ENCODE peak calls at places on chromosomes 7 and 10, in four cellular contexts. G, O, J and T are unnamed samples.

GRCh38 chr10:103114876-103115275 is 78.2 kb downstream of the NT5C2 start:
- DNase-seq in J (no peak), O (no peak), G (no peak), T (no peak)

GRCh38 chr7:44765579-44766415 is 17.1 kb downstream of the ZMIZ2 start:
- DNase-seq in J (no peak), O (no peak), G (no peak), T (no peak)

GRCh38 chr7:103805376-103805775 is 184.1 kb downstream of the RELN start:
- DNase-seq in G (no peak), J (no peak), O (no peak), T (no peak)

GRCh38 chr7:132251327-132251659 is 325.0 kb downstream of the PLXNA4 start:
- DNase-seq in O (peak; percentile 62), G (peak; percentile 38), J (peak; percentile 78), T (no peak)

GRCh38 chr7:158400601-158401225 is 186.9 kb downstream of the PTPRN2 start:
- DNase-seq in G (no peak), J (no peak), O (no peak), T (no peak)

GRCh38 chr7:110766874-110767273 is 324.1 kb upstream of the LRRN3 start:
- DNase-seq in G (no peak), O (no peak), J (no peak), T (no peak)

GRCh38 chr7:97015787-97016391 is 8.7 kb downstream of the DLX5 start:
- DNase-seq in O (no peak), G (no peak), J (no peak), T (no peak)

GRCh38 chr10:95408148-95408930 is 117.5 kb upstream of the PDLIM1 start:
- DNase-seq in J (peak; percentile 66), G (no peak), O (no peak), T (no peak)

GRCh38 chr7:81501220-81501619 is 268.6 kb downstream of the HGF start:
- DNase-seq in O (no peak), J (no peak), G (no peak), T (no peak)

GRCh38 chr7:156167987-156168386 is 355.7 kb upstream of the SHH start:
- DNase-seq in J (no peak), O (no peak), G (no peak), T (no peak)

GRCh38 chr7:135300913-135301765 is 67.5 kb downstream of the STRA8 start:
- DNase-seq in O (no peak), J (no peak), G (no peak), T (peak; percentile 64)

GRCh38 chr10:30058111-30058510 is 1.3 kb downstream of the JCAD start:
- DNase-seq in J (no peak), O (no peak), G (no peak), T (no peak)

GRCh38 chr7:101728888-101729883 is 88.2 kb upstream of the CUX1 start:
- DNase-seq in J (no peak), G (no peak), O (peak; percentile 30), T (no peak)

GRCh38 chr7:95204618-95205017 is 119.7 kb downstream of the PON1 start:
- DNase-seq in J (no peak), G (no peak), O (no peak), T (no peak)

DNA sequence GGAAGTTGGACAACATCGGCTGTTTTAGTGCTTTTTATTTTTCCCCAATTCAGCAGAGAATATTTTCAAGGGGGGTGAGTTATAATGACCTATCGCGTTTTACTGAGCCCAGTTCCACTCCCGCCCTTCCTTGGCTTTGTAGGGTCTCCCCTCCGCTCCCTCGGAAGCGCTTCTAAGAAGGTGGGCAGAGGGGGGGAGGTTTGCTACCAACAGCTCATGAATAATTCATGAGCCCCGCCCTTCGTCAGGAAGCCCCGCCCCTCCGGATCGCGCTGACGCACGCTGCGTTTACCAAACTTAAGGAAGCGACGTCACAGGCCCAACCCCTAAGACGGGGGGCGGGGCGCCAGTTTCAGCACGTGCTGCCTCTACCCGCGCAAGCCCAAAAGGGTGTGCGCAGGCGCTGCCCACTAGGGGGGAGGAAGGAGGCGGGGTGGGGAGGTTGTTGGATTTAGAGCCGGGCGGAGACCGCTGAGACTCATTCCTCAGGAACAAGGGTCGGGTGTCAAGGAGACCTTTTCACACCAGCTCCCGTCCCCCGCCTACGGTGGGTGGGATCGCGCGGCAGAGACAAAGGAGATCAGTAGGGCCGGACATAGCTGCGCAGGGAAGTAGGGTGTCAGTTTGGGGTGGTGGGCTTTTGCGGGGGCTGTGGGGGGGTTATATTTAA is 529 bp upstream of the MEPCE start:
- DNase-seq in J (peak; percentile 100), G (peak; percentile 100), O (peak; percentile 100), T (peak; percentile 100)
- TF ChIP-seq CTCF in J (no peak), G (no peak), O (peak; percentile 12), T (peak; percentile 52)

DNA sequence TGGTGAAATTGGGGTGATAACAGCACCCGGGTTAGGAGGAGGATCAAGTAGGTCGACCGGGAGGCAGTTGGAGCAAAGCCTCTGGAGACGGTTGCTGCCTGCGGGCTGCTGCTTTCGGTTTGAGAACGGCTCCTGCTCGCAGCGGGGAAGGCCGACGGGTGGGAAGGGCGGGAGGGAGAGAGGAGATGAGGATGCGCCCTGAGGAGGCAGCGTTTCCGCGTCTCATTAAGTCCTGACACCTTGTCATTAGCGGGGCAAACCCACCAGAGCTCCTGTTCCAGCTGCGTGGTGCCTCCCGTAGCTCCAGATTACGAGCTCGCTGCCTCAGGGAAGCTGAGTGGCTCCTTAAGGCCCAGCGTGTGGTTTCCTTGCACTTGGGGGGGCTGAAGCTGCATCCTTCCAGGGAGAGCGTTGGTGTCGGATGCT is 52.0 kb upstream of the CFAP46 start:
- DNase-seq in O (peak; percentile 22), J (no peak), G (no peak), T (no peak)
- H3K4me3 ChIP-seq in O (peak overlapping the region; percentile 36), J (peak overlapping the region; percentile 43), G (peak overlapping the region; percentile 57), T (peak overlapping the region; percentile 47)

GRCh38 chr10:112794201-112794600 is 155.8 kb upstream of the TCF7L2 start:
- DNase-seq in G (no peak), J (no peak), O (no peak), T (no peak)

GRCh38 chr10:112792487-112793196 is 157.4 kb upstream of the TCF7L2 start:
- DNase-seq in O (peak; percentile 57), G (peak; percentile 17), J (peak; percentile 79), T (no peak)

GRCh38 chr10:112797221-112797620 is 152.8 kb upstream of the TCF7L2 start:
- DNase-seq in O (no peak), J (no peak), G (no peak), T (no peak)

GRCh38 chr10:112793197-112793921 is 156.7 kb upstream of the TCF7L2 start:
- DNase-seq in O (no peak), G (no peak), J (no peak), T (no peak)

DNA sequence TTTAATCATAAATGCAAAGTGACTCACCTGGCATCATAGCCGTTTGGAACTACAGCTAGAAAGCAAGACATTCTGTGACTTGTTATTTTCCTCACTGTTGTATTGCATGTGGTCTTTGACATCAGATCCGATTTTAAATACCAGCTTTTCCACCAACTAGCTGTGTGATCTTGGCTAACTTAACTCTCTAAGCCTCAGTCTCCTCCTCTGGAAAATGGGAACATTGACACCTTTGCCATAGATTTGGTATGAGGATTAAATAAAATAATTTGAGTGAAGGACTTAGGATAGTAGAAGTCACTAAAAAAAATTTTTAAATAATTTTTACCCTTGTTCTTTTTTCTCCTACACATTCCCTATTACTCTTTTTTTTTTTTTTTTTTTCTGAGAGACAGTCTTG is 155.0 kb upstream of the TCF7L2 start:
- DNase-seq in J (no peak), O (no peak), G (no peak), T (no peak)
- H3K27ac ChIP-seq in J (no peak overlapping the region), O (no peak overlapping the region), G (no peak overlapping the region), T (no peak overlapping the region)

GRCh38 chr7:20539201-20539600 is 76.3 kb upstream of the ABCB5 start:
- DNase-seq in J (no peak), G (no peak), O (no peak), T (no peak)
- TF ChIP-seq CTCF in J (no peak), G (no peak), O (no peak), T (no peak)

DNA sequence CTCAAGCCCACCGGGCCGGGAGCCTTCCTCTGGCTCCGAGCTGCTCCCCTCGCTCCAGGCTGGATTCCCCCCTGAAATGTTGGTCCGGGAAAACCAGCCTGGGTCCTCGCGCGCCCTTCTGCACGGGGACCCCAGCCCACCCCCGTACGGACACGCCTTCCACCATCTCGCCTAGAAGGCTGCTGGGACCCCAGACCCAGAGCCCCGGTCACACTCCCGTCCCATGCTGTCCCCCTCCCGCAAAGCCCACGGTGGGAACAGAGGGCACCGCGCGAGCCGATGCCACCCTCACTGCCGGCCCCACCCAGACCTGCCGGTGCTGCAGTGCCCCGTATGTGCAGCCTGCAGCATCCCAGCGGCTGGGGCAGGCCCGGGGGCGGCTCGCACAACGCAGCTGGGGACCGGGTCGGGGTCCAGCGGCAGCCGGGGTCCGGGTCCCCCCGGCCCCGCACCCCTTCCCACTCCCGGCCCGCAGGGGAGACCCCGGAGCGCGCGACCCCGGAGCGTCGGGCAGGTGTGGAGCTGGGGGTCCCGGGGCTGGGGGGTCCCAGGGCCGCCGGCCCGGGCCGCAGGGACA is 871 bp downstream of the SPOCK2 start:
- DNase-seq in O (no peak), G (no peak), J (no peak), T (no peak)
- H3K4me3 ChIP-seq in O (peak overlapping the region; percentile 60), G (peak overlapping the region; percentile 62), J (peak overlapping the region; percentile 41), T (peak overlapping the region; percentile 47)

GRCh38 chr10:128185627-128186026 is 59.4 kb upstream of the MKI67 start:
- DNase-seq in J (no peak), O (no peak), G (no peak), T (no peak)

GRCh38 chr10:128178319-128178937 is 52.2 kb upstream of the MKI67 start:
- DNase-seq in O (no peak), G (no peak), J (no peak), T (no peak)

GRCh38 chr10:128174581-128175559 is 48.6 kb upstream of the MKI67 start:
- DNase-seq in O (no peak), G (no peak), J (no peak), T (no peak)

GRCh38 chr10:128180843-128181242 is 54.6 kb upstream of the MKI67 start:
- DNase-seq in O (no peak), G (no peak), J (no peak), T (no peak)
- H3K27ac ChIP-seq in O (no peak overlapping the region), G (no peak overlapping the region), J (no peak overlapping the region), T (no peak overlapping the region)

GRCh38 chr7:47080816-47081215 is 501.1 kb downstream of the TNS3 start:
- DNase-seq in J (no peak), G (no peak), O (no peak), T (no peak)
- TF ChIP-seq CTCF in J (no peak), G (no peak), O (no peak), T (no peak)

GRCh38 chr7:23014681-23015080 is 751 bp upstream of the HYCC1 start:
- DNase-seq in G (no peak), J (no peak), O (no peak), T (no peak)
- H3K4me3 ChIP-seq in G (peak overlapping the region; percentile 27), J (no peak overlapping the region), O (peak overlapping the region; percentile 35), T (no peak overlapping the region)